ENCODE peak calls at places on chromosomes 1 and 21, in ten cellular contexts. E is HEK293T; L is GM12865; C is cardiac muscle cell; R is COLO829; U is aorta; X is ecto neural progenitor cell; W is stimulated activated CD8-positive, alpha-beta memory T cell treated with anti-CD3 and anti-CD28 coated beads, Interleukin-4, amount 100 ng/mL, for 1 hour; K is left lung; H is neural crest cell. Z is an unnamed sample.
A peak's percentile ranks its signal among the peaks of the same experiment; 100 is the strongest.

GRCh38 chr1:227604446-227604845 is 41.1 kb downstream of the ZNF678 start:
- DNase-seq in E (no peak), L (no peak), C (peak; percentile 21), R (no peak), U (no peak), X (no peak), W (no peak), K (no peak), H (no peak), Z (peak; percentile 1)

GRCh38 chr1:213249395-213249794 is 198.4 kb downstream of the RPS6KC1 start:
- DNase-seq in E (no peak), L (no peak), C (no peak), R (no peak), U (no peak), X (no peak), W (no peak), K (no peak), H (no peak), Z (no peak)

GRCh38 chr1:87794788-87795614 is 466.3 kb downstream of the LMO4 start:
- DNase-seq in E (no peak), L (no peak), C (peak; percentile 67), R (peak; percentile 54), U (no peak), X (no peak), W (no peak), K (no peak), H (no peak), Z (peak; percentile 80)

GRCh38 chr1:30253807-30254440 is 469.5 kb downstream of the MATN1 start:
- DNase-seq in E (no peak), L (no peak), C (no peak), R (no peak), U (no peak), X (no peak), W (no peak), K (no peak), H (no peak), Z (peak; percentile 12)

GRCh38 chr1:52365091-52365745 is 787 bp downstream of the CC2D1B start:
- DNase-seq in E (no peak), L (no peak), C (peak; percentile 71), R (peak; percentile 36), U (peak; percentile 76), X (peak; percentile 68), W (no peak), K (peak; percentile 91), H (no peak), Z (peak; percentile 83)

GRCh38 chr1:209630383-209631219 is 21.6 kb downstream of the LAMB3 start:
- DNase-seq in E (no peak), L (no peak), C (no peak), R (no peak), U (no peak), X (no peak), W (no peak), K (no peak), H (no peak), Z (no peak)

GRCh38 chr1:44305962-44306422 is 49.1 kb downstream of the ERI3 start:
- DNase-seq in E (no peak), L (no peak), C (no peak), R (no peak), U (no peak), X (no peak), W (no peak), K (no peak), H (no peak), Z (no peak)

GRCh38 chr1:221611930-221612777 is 129.7 kb downstream of the DUSP10 start:
- DNase-seq in E (peak; percentile 59), L (no peak), C (peak; percentile 80), R (peak; percentile 93), U (peak; percentile 70), X (no peak), W (no peak), K (no peak), H (no peak), Z (peak; percentile 93)

GRCh38 chr1:40773748-40774265 is 9.8 kb upstream of the KCNQ4 start:
- DNase-seq in E (no peak), L (no peak), C (no peak), R (no peak), U (no peak), X (no peak), W (no peak), K (no peak), H (no peak), Z (no peak)

GRCh38 chr1:218735436-218735835 is 390.3 kb downstream of the TGFB2 start:
- DNase-seq in E (no peak), L (no peak), C (peak; percentile 95), R (no peak), U (no peak), X (no peak), W (no peak), K (no peak), H (no peak), Z (peak; percentile 78)

GRCh38 chr1:156860639-156861423 is at the start of gene NTRK1:
- DNase-seq in E (peak; percentile 77), L (peak; percentile 48), C (peak; percentile 36), R (peak; percentile 32), U (no peak), X (peak; percentile 71), W (peak; percentile 22), K (no peak), H (no peak), Z (peak; percentile 33)

GRCh38 chr21:45420623-45421041 is 15.7 kb downstream of the COL18A1 start:
- DNase-seq in E (no peak), L (no peak), C (no peak), R (no peak), U (peak; percentile 83), X (peak; percentile 73), W (no peak), K (peak; percentile 68), H (no peak), Z (no peak)

GRCh38 chr1:190949932-190950331 is 472.3 kb upstream of the BRINP3 start:
- DNase-seq in E (no peak), L (no peak), C (peak; percentile 1), R (no peak), U (no peak), X (no peak), W (no peak), K (no peak), H (no peak), Z (no peak)

GRCh38 chr1:220594356-220594755 is 66.4 kb downstream of the MARK1 start:
- DNase-seq in E (no peak), L (no peak), C (no peak), R (no peak), U (no peak), X (no peak), W (no peak), K (no peak), H (no peak), Z (peak; percentile 36)